ENCODE peak calls at places on chromosomes 4 and X, in six cellular contexts. One of them, this sample, is unnamed.

GRCh38 chrX:133307637-133308485 is 89.7 kb upstream of the TFDP3 start:
- DNase-seq in cardiac muscle cell: peak; percentile 3
- DNase-seq in astrocyte: no peak
- DNase-seq in H9: peak; percentile 62
- DNase-seq in dorsolateral prefrontal cortex: peak; percentile 42
- DNase-seq in breast epithelium: no peak
- DNase-seq in this sample: no peak

GRCh38 chr4:88939697-88940096 is 117.3 kb downstream of the FAM13A start:
- DNase-seq in breast epithelium: no peak
- DNase-seq in astrocyte: peak; percentile 88
- DNase-seq in cardiac muscle cell: peak; percentile 77
- DNase-seq in dorsolateral prefrontal cortex: no peak
- DNase-seq in H9: no peak
- DNase-seq in this sample: no peak

GRCh38 chr4:85475631-85476233 is 782 bp downstream of the ARHGAP24 start:
- DNase-seq in breast epithelium: no peak
- DNase-seq in dorsolateral prefrontal cortex: no peak
- DNase-seq in H9: no peak
- DNase-seq in cardiac muscle cell: peak; percentile 67
- DNase-seq in astrocyte: peak; percentile 23
- DNase-seq in this sample: peak; percentile 42

GRCh38 chrX:13152511-13152868 is 108.1 kb upstream of the FAM9C start:
- DNase-seq in breast epithelium: no peak
- DNase-seq in dorsolateral prefrontal cortex: no peak
- DNase-seq in astrocyte: no peak
- DNase-seq in H9: peak; percentile 51
- DNase-seq in cardiac muscle cell: no peak
- DNase-seq in this sample: no peak

GRCh38 chrX:40418413-40419195 is 162.2 kb upstream of the ATP6AP2 start:
- DNase-seq in breast epithelium: peak; percentile 30
- DNase-seq in H9: no peak
- DNase-seq in cardiac muscle cell: no peak
- DNase-seq in dorsolateral prefrontal cortex: no peak
- DNase-seq in astrocyte: peak; percentile 19
- DNase-seq in this sample: no peak

GRCh38 chr4:177222776-177223175 is 86.9 kb upstream of the NEIL3 start:
- DNase-seq in cardiac muscle cell: no peak
- DNase-seq in H9: no peak
- DNase-seq in astrocyte: peak; percentile 77
- DNase-seq in breast epithelium: no peak
- DNase-seq in dorsolateral prefrontal cortex: no peak
- DNase-seq in this sample: no peak

GRCh38 chrX:75968293-75968692 is 183.2 kb upstream of the MAGEE2 start:
- DNase-seq in dorsolateral prefrontal cortex: no peak
- DNase-seq in cardiac muscle cell: no peak
- DNase-seq in breast epithelium: no peak
- DNase-seq in H9: peak; percentile 45
- DNase-seq in astrocyte: no peak
- DNase-seq in this sample: no peak

GRCh38 chrX:136268051-136269048 is 17.1 kb upstream of the MAP7D3 start:
- DNase-seq in dorsolateral prefrontal cortex: no peak
- DNase-seq in cardiac muscle cell: peak; percentile 54
- DNase-seq in H9: no peak
- DNase-seq in astrocyte: no peak
- DNase-seq in breast epithelium: no peak
- DNase-seq in this sample: peak; percentile 15

GRCh38 chr4:986949-987688 is at the start of gene IDUA:
- DNase-seq in cardiac muscle cell: peak; percentile 74
- DNase-seq in H9: peak; percentile 73
- DNase-seq in dorsolateral prefrontal cortex: peak; percentile 89
- DNase-seq in breast epithelium: peak; percentile 50
- DNase-seq in astrocyte: peak; percentile 45
- DNase-seq in this sample: peak; percentile 58

GRCh38 chrX:41265615-41266014 is 68.3 kb upstream of the DDX3X start:
- DNase-seq in astrocyte: peak; percentile 67
- DNase-seq in dorsolateral prefrontal cortex: no peak
- DNase-seq in H9: no peak
- DNase-seq in cardiac muscle cell: peak; percentile 29
- DNase-seq in breast epithelium: no peak
- DNase-seq in this sample: no peak

GRCh38 chrX:151825927-151826471 is 86.7 kb upstream of the MAGEA4 start:
- DNase-seq in H9: no peak
- DNase-seq in dorsolateral prefrontal cortex: no peak
- DNase-seq in astrocyte: peak; percentile 90
- DNase-seq in cardiac muscle cell: peak; percentile 87
- DNase-seq in breast epithelium: no peak
- DNase-seq in this sample: peak; percentile 77

GRCh38 chr4:7327341-7327885 is 107.3 kb downstream of the PSAPL1 start:
- DNase-seq in H9: no peak
- DNase-seq in breast epithelium: no peak
- DNase-seq in dorsolateral prefrontal cortex: no peak
- DNase-seq in cardiac muscle cell: no peak
- DNase-seq in astrocyte: no peak
- DNase-seq in this sample: no peak

GRCh38 chr4:88919056-88919455 is 137.9 kb downstream of the FAM13A start:
- DNase-seq in breast epithelium: no peak
- DNase-seq in astrocyte: no peak
- DNase-seq in H9: no peak
- DNase-seq in dorsolateral prefrontal cortex: no peak
- DNase-seq in cardiac muscle cell: no peak
- DNase-seq in this sample: no peak

GRCh38 chr4:6257243-6258025 is 12.2 kb upstream of the WFS1 start:
- DNase-seq in cardiac muscle cell: no peak
- DNase-seq in H9: peak; percentile 78
- DNase-seq in dorsolateral prefrontal cortex: no peak
- DNase-seq in astrocyte: peak; percentile 12
- DNase-seq in breast epithelium: no peak
- DNase-seq in this sample: no peak

GRCh38 chrX:38275615-38276014 is 51.7 kb downstream of the RPGR start:
- DNase-seq in breast epithelium: no peak
- DNase-seq in H9: no peak
- DNase-seq in cardiac muscle cell: peak; percentile 80
- DNase-seq in astrocyte: peak; percentile 89
- DNase-seq in dorsolateral prefrontal cortex: no peak
- DNase-seq in this sample: peak; percentile 76

GRCh38 chr4:182449186-182449880 is 206.1 kb downstream of the TENM3 start:
- DNase-seq in breast epithelium: no peak
- DNase-seq in H9: peak; percentile 75
- DNase-seq in cardiac muscle cell: no peak
- DNase-seq in dorsolateral prefrontal cortex: peak; percentile 42
- DNase-seq in astrocyte: peak; percentile 50
- DNase-seq in this sample: peak; percentile 15

GRCh38 chr4:8391972-8392371 is 48.6 kb downstream of the ACOX3 start:
- DNase-seq in dorsolateral prefrontal cortex: no peak
- DNase-seq in cardiac muscle cell: peak; percentile 94
- DNase-seq in breast epithelium: peak; percentile 42
- DNase-seq in astrocyte: peak; percentile 85
- DNase-seq in H9: no peak
- DNase-seq in this sample: no peak

GRCh38 chr4:53653484-53654053 is 62.3 kb upstream of the LNX1 start:
- DNase-seq in breast epithelium: peak; percentile 62
- DNase-seq in H9: no peak
- DNase-seq in astrocyte: no peak
- DNase-seq in cardiac muscle cell: peak; percentile 41
- DNase-seq in dorsolateral prefrontal cortex: no peak
- DNase-seq in this sample: peak; percentile 5

GRCh38 chrX:39910651-39911050 is 187.1 kb downstream of the BCOR start:
- DNase-seq in H9: no peak
- DNase-seq in breast epithelium: no peak
- DNase-seq in cardiac muscle cell: no peak
- DNase-seq in dorsolateral prefrontal cortex: peak; percentile 66
- DNase-seq in astrocyte: no peak
- DNase-seq in this sample: no peak

GRCh38 chrX:70979136-70979762 is 48.4 kb upstream of the SLC7A3 start:
- DNase-seq in astrocyte: peak; percentile 43
- DNase-seq in dorsolateral prefrontal cortex: no peak
- DNase-seq in H9: peak; percentile 50
- DNase-seq in cardiac muscle cell: peak; percentile 61
- DNase-seq in breast epithelium: no peak
- DNase-seq in this sample: peak; percentile 18

GRCh38 chrX:113058634-113059033 is 218.0 kb upstream of the AMOT start:
- DNase-seq in cardiac muscle cell: no peak
- DNase-seq in astrocyte: peak; percentile 69
- DNase-seq in H9: no peak
- DNase-seq in dorsolateral prefrontal cortex: no peak
- DNase-seq in breast epithelium: no peak
- DNase-seq in this sample: no peak

GRCh38 chr4:147589586-147589985 is 27.6 kb upstream of the TMEM184C start:
- DNase-seq in breast epithelium: no peak
- DNase-seq in H9: no peak
- DNase-seq in cardiac muscle cell: no peak
- DNase-seq in astrocyte: no peak
- DNase-seq in dorsolateral prefrontal cortex: no peak
- DNase-seq in this sample: no peak

DNA sequence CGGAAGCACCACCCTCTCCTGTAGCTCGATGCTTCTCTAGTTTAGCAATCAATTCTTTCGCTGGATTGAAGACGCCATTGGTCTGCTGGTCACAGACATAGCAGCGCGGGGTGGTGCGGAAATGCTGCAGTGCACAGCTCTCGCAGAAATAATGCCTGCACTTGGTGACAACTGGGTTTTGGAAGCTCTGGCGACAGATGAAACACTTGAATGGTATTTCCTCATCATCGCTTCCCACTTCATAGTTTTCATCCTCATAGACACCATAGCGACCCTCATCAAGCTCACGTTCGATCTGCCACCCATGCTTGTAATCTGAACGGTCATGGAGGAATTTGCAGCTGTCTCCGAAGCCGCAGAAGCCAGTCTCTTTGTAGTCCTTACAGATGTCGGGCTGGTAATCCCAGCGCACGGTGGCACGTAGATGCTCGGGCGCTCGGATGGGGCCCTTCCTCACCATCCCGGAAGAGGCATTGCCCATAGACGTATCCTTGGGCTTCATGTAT is 854 bp downstream of the RNF113A start:
- DNase-seq in astrocyte: no peak
- DNase-seq in dorsolateral prefrontal cortex: no peak
- DNase-seq in H9: no peak
- DNase-seq in cardiac muscle cell: peak; percentile 16
- DNase-seq in breast epithelium: no peak
- DNase-seq in this sample: no peak
- H3K27ac ChIP-seq in astrocyte: peak overlapping the region; percentile 89
- H3K27ac ChIP-seq in dorsolateral prefrontal cortex: peak overlapping the region; percentile 87
- H3K27ac ChIP-seq in H9: no peak overlapping the region
- H3K27ac ChIP-seq in cardiac muscle cell: peak overlapping the region; percentile 97
- H3K27ac ChIP-seq in breast epithelium: peak overlapping the region; percentile 92
- H3K27ac ChIP-seq in this sample: peak overlapping the region; percentile 99

GRCh38 chr4:15704145-15704544 is 1.3 kb downstream of the BST1 start:
- DNase-seq in breast epithelium: no peak
- DNase-seq in cardiac muscle cell: no peak
- DNase-seq in dorsolateral prefrontal cortex: no peak
- DNase-seq in astrocyte: no peak
- DNase-seq in H9: no peak
- DNase-seq in this sample: no peak

GRCh38 chr4:15707363-15707715 is 4.5 kb downstream of the BST1 start:
- DNase-seq in astrocyte: no peak
- DNase-seq in breast epithelium: no peak
- DNase-seq in H9: no peak
- DNase-seq in dorsolateral prefrontal cortex: no peak
- DNase-seq in cardiac muscle cell: peak; percentile 16
- DNase-seq in this sample: no peak

GRCh38 chr4:15706646-15707362 is 3.9 kb downstream of the BST1 start:
- DNase-seq in dorsolateral prefrontal cortex: no peak
- DNase-seq in H9: no peak
- DNase-seq in astrocyte: no peak
- DNase-seq in breast epithelium: no peak
- DNase-seq in cardiac muscle cell: peak; percentile 20
- DNase-seq in this sample: no peak

GRCh38 chr4:15703439-15703838 is 574 bp downstream of the BST1 start:
- DNase-seq in dorsolateral prefrontal cortex: no peak
- DNase-seq in astrocyte: no peak
- DNase-seq in cardiac muscle cell: no peak
- DNase-seq in breast epithelium: no peak
- DNase-seq in H9: no peak
- DNase-seq in this sample: no peak

DNA sequence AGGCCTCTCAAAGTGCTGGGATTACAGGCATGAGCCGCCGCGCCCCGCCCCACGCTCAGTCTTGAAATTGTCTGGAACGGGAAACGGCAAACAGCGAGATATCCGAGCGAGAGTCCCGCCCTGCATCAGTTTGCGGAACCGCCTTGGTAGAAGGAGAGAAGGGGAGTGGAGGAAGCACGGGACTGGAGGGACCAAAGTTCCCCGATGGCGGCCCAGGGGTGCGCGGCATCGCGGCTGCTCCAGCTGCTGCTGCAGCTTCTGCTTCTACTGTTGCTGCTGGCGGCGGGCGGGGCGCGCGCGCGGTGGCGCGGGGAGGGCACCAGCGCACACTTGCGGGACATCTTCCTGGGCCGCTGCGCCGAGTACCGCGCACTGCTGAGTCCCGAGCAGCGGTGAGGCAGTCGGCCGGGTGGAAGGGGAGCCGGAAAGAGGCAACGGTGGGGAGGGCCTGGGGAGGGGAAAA is at the start of gene BST1:
- DNase-seq in breast epithelium: no peak
- DNase-seq in astrocyte: peak; percentile 56
- DNase-seq in dorsolateral prefrontal cortex: peak; percentile 61
- DNase-seq in H9: peak; percentile 55
- DNase-seq in cardiac muscle cell: peak; percentile 77
- DNase-seq in this sample: peak; percentile 54
- TF ChIP-seq CTCF in breast epithelium: no peak
- TF ChIP-seq CTCF in astrocyte: no peak
- TF ChIP-seq CTCF in dorsolateral prefrontal cortex: no peak
- TF ChIP-seq CTCF in H9: no peak
- TF ChIP-seq CTCF in cardiac muscle cell: no peak
- TF ChIP-seq CTCF in this sample: no peak

GRCh38 chrX:16804923-16805464 is 18.7 kb downstream of the TXLNG start:
- DNase-seq in astrocyte: no peak
- DNase-seq in cardiac muscle cell: no peak
- DNase-seq in H9: no peak
- DNase-seq in breast epithelium: no peak
- DNase-seq in dorsolateral prefrontal cortex: no peak
- DNase-seq in this sample: no peak
- H3K27ac ChIP-seq in astrocyte: no peak overlapping the region
- H3K27ac ChIP-seq in cardiac muscle cell: no peak overlapping the region
- H3K27ac ChIP-seq in H9: no peak overlapping the region
- H3K27ac ChIP-seq in breast epithelium: no peak overlapping the region
- H3K27ac ChIP-seq in dorsolateral prefrontal cortex: no peak overlapping the region
- H3K27ac ChIP-seq in this sample: no peak overlapping the region

GRCh38 chrX:154981116-154981411 is 41.5 kb downstream of the F8 start:
- DNase-seq in dorsolateral prefrontal cortex: no peak
- DNase-seq in H9: no peak
- DNase-seq in cardiac muscle cell: no peak
- DNase-seq in astrocyte: no peak
- DNase-seq in breast epithelium: no peak
- DNase-seq in this sample: no peak
- TF ChIP-seq CTCF in dorsolateral prefrontal cortex: no peak
- TF ChIP-seq CTCF in H9: no peak
- TF ChIP-seq CTCF in cardiac muscle cell: no peak
- TF ChIP-seq CTCF in astrocyte: no peak
- TF ChIP-seq CTCF in breast epithelium: no peak
- TF ChIP-seq CTCF in this sample: peak; percentile 29

DNA sequence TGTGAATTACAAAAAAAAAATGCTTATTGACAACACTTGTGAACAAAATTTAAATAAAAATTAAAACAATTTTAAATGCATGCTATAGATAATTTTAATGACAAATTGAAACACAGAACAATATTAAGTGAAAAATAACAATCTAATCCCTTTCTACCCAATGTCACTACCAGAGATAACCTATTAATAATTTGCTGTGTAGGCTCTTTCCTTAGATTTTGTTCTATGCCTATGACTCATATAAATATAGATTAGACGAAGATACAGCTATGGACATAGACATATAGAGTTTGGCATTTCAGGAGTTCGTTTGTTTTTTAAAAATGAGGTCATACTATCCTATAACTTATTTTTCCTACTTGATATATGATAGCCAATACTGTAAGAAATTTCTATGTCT is 18.1 kb downstream of the PLAC8 start:
- DNase-seq in dorsolateral prefrontal cortex: no peak
- DNase-seq in astrocyte: no peak
- DNase-seq in cardiac muscle cell: no peak
- DNase-seq in breast epithelium: no peak
- DNase-seq in H9: no peak
- DNase-seq in this sample: no peak
- H3K27ac ChIP-seq in dorsolateral prefrontal cortex: no peak overlapping the region
- H3K27ac ChIP-seq in astrocyte: no peak overlapping the region
- H3K27ac ChIP-seq in cardiac muscle cell: no peak overlapping the region
- H3K27ac ChIP-seq in breast epithelium: no peak overlapping the region
- H3K27ac ChIP-seq in H9: no peak overlapping the region
- H3K27ac ChIP-seq in this sample: no peak overlapping the region